ENCODE peak calls at places on chromosomes 13 and 19, in four cellular contexts. D is GM12891, M is K562, G is GM12878. O is an unnamed sample.

GRCh38 chr13:27923794-27924528 is 4.2 kb downstream of the PDX1 start:
- DNase-seq in D (no peak), G (no peak), M (no peak), O (no peak)

GRCh38 chr13:113532156-113532806 is 41.8 kb upstream of the DCUN1D2 start:
- DNase-seq in D (no peak), G (no peak), M (no peak), O (no peak)

GRCh38 chr13:109892101-109892500 is 105.7 kb upstream of the IRS2 start:
- DNase-seq in D (no peak), M (no peak), G (no peak), O (no peak)

GRCh38 chr13:59088716-59089115 is 1075.0 kb downstream of the DIAPH3 start:
- DNase-seq in G (no peak), M (no peak), D (no peak), O (no peak)

GRCh38 chr19:33740811-33741396 is 55.8 kb upstream of the KCTD15 start:
- DNase-seq in D (no peak), G (no peak), M (peak; percentile 74), O (peak; percentile 14)

GRCh38 chr19:17743874-17744273 is 7.4 kb upstream of the FCHO1 start:
- DNase-seq in M (no peak), D (no peak), G (no peak), O (no peak)

GRCh38 chr19:871446-872265 is 12.2 kb downstream of the CFD start:
- DNase-seq in G (no peak), M (peak; percentile 60), D (no peak), O (no peak)

GRCh38 chr19:50328257-50329145 is 676 bp downstream of the KCNC3 start:
- DNase-seq in D (no peak), G (no peak), M (peak; percentile 35), O (no peak)

GRCh38 chr13:113937497-113938140 is 36.3 kb downstream of the C13orf46 start:
- DNase-seq in M (no peak), D (no peak), G (no peak), O (no peak)

DNA sequence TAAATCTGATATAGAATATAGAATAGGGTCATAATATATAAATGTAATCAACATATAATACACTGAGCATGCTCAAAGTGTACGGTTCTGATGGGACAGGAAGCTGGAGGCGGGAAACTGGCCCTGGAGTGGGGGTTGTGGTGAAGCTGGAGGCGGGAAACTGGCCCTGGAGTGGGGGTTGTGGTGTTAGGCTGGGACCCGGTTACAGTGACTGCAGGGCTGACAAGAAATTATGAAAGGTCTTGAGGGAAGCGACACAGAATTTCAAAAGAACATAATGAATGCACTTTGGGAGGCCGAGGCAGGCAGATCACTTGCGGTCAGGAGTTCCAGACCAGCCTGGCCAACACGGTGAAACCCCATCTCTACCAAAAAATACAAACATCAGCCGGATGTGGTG is 61.6 kb downstream of the GADD45B start:
- DNase-seq in M (no peak), G (no peak), D (no peak), O (no peak)
- TF ChIP-seq SPI1 in M (no peak), G (no peak), D (no peak), O (no peak)

GRCh38 chr13:30735025-30735967 is at the start of gene ALOX5AP:
- DNase-seq in G (peak; percentile 72), M (no peak), D (peak; percentile 42), O (peak; percentile 93)
- TF ChIP-seq SPI1 in G (peak; percentile 97), M (no peak), D (peak; percentile 98), O (peak; percentile 97)

GRCh38 chr13:97266328-97266727 is 44.2 kb downstream of the MBNL2 start:
- DNase-seq in G (no peak), D (no peak), M (no peak), O (no peak)
- TF ChIP-seq SPI1 in G (no peak), D (no peak), M (no peak), O (no peak)

GRCh38 chr19:38727868-38728660 is 16.2 kb downstream of the CAPN12 start:
- DNase-seq in D (no peak), G (no peak), M (peak; percentile 74), O (no peak)
- TF ChIP-seq SPI1 in D (no peak), G (no peak), M (no peak), O (no peak)

GRCh38 chr13:111204438-111205177 is 89.5 kb downstream of the ARHGEF7 start:
- DNase-seq in M (no peak), G (no peak), D (no peak), O (peak; percentile 71)
- TF ChIP-seq SPI1 in M (no peak), G (no peak), D (no peak), O (no peak)

GRCh38 chr19:46113726-46114125 is 10.8 kb downstream of the IGFL3 start:
- DNase-seq in G (no peak), D (no peak), M (no peak), O (no peak)

GRCh38 chr19:46116121-46116520 is 8.4 kb downstream of the IGFL3 start:
- DNase-seq in M (no peak), G (no peak), D (no peak), O (no peak)

GRCh38 chr19:46115396-46116109 is 8.9 kb downstream of the IGFL3 start:
- DNase-seq in D (peak; percentile 39), G (peak; percentile 31), M (no peak), O (no peak)

GRCh38 chr19:46112527-46112926 is 12.0 kb downstream of the IGFL3 start:
- DNase-seq in G (no peak), M (no peak), D (no peak), O (no peak)

DNA sequence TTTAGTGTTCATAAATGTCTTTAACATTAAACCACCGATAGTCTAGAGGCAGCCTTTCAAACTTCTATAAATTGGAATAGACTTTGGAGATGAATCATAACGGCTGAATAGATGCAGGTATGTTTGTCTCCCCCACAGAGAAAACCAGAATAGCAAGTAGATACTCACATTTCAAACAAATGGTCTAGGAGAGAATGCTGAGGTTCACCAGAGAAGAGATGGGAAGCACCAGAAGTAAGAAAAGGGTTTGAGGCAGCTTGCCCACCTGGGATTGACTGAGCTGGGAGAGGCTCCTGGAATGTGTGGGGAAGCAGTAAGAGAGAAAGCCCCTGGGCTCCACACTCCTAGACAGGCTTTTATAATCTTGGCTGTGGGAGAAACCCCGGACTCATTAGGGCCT is 6.4 kb downstream of the IGFL3 start:
- DNase-seq in G (no peak), D (no peak), M (no peak), O (no peak)
- TF ChIP-seq SPI1 in G (no peak), D (no peak), M (no peak), O (no peak)

GRCh38 chr13:43782686-43783085 is 4.1 kb downstream of the ENOX1 start:
- DNase-seq in G (no peak), D (no peak), M (no peak), O (no peak)

GRCh38 chr13:43783820-43784219 is 3.0 kb downstream of the ENOX1 start:
- DNase-seq in D (no peak), M (no peak), G (no peak), O (no peak)

GRCh38 chr13:43785166-43785680 is 1.5 kb downstream of the ENOX1 start:
- DNase-seq in D (no peak), G (no peak), M (no peak), O (no peak)

GRCh38 chr13:43785681-43786471 is 896 bp downstream of the ENOX1 start:
- DNase-seq in D (peak; percentile 39), M (peak; percentile 6), G (no peak), O (peak; percentile 3)

GRCh38 chr13:43784491-43784890 is 2.3 kb downstream of the ENOX1 start:
- DNase-seq in G (no peak), M (no peak), D (no peak), O (no peak)
- TF ChIP-seq SPI1 in G (no peak), M (no peak), D (no peak), O (no peak)

GRCh38 chr13:66562054-66562453 is 668.1 kb downstream of the PCDH9 start:
- DNase-seq in D (no peak), M (no peak), G (no peak), O (no peak)

GRCh38 chr13:66560991-66561390 is 669.1 kb downstream of the PCDH9 start:
- DNase-seq in M (no peak), G (no peak), D (no peak), O (no peak)

GRCh38 chr13:66559093-66559492 is 671.0 kb downstream of the PCDH9 start:
- DNase-seq in D (no peak), M (no peak), G (no peak), O (no peak)

GRCh38 chr13:66558511-66558910 is 671.6 kb downstream of the PCDH9 start:
- DNase-seq in M (no peak), D (no peak), G (no peak), O (no peak)

DNA sequence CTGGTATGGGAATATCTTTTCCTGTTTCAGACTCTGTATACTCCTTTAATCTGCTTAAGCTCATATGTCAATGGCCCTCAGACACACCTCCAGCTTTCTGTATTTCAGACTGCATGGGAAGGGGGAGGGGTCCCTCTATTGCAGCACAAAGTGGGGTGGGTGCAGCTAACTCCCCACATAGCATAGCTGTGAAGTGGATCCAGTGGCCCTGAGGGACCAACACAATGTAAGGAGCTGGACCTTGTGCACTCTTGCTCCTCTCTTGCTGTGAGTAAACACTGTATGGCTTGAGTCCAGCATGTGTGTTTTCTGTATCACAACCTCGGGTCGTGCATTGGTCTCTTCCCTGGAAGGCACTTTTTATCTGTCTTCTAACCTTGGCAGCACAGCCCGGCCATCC is 669.9 kb downstream of the PCDH9 start:
- DNase-seq in D (no peak), M (no peak), G (no peak), O (no peak)
- TF ChIP-seq SPI1 in D (no peak), M (no peak), G (no peak), O (no peak)

DNA sequence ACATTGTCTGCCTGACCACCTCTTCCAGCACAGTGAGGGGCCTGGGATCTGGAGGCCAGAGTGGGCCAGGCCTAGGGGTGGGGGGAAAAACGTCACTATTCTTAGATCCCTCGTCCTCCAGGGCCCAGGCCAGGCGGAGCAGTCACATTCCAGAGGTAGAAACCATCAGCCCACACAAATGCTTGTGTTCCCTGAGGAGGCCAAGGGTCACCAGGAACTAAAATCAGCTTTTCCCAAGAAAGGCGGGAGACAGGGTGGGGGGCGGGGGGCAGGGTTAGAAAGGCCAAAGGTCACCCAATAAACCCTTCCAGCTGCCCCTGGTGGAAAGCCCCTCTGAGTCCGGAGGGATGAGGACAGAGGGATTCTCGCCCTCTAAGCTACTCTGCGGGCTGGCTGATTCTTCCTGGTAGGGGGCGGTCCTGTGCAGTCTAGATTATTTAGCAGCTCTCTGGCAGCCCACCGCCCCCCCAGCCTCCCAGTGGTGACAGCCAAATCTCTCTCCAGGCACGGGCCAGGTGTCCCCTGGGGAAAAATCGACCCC is 23.5 kb upstream of the CCL25 start:
- DNase-seq in D (no peak), G (no peak), M (peak; percentile 47), O (no peak)
- TF ChIP-seq SPI1 in D (no peak), G (no peak), M (no peak), O (no peak)